ENCODE peak calls at places on chromosome 10, in seven cellular contexts. R is SK-N-SH, G is HepG2, O is HCT116, P is GM12878, C is K562, J is H1. Z is an unnamed sample.

GRCh38 chr10:54434782-54435181 is 366.2 kb downstream of the PCDH15 start:
- DNase-seq in R (no peak), J (no peak), P (no peak), O (no peak), G (no peak), C (no peak), Z (no peak)

GRCh38 chr10:108392286-108392685 is 1227.8 kb upstream of the SORCS1 start:
- DNase-seq in O (no peak), R (no peak), C (no peak), G (no peak), P (no peak), J (no peak), Z (no peak)

GRCh38 chr10:88437411-88437810 is 145.7 kb downstream of the RNLS start:
- DNase-seq in G (no peak), C (no peak), J (no peak), O (no peak), R (no peak), P (no peak), Z (no peak)

GRCh38 chr10:78906734-78907385 is 161.9 kb upstream of the ZMIZ1 start:
- DNase-seq in P (no peak), O (no peak), G (no peak), C (no peak), R (no peak), J (no peak), Z (no peak)

GRCh38 chr10:4532467-4532866 is 293.5 kb upstream of the AKR1E2 start:
- DNase-seq in O (no peak), R (no peak), P (no peak), C (no peak), G (no peak), J (no peak), Z (no peak)

GRCh38 chr10:27816305-27816704 is 70.7 kb upstream of the MKX start:
- DNase-seq in P (no peak), O (no peak), J (no peak), R (no peak), G (no peak), C (no peak), Z (no peak)

GRCh38 chr10:85642421-85643170 is 724.0 kb downstream of the GRID1 start:
- DNase-seq in G (peak; percentile 65), R (no peak), J (no peak), C (no peak), O (peak; percentile 82), P (no peak), Z (peak; percentile 66)

GRCh38 chr10:18829259-18829658 is 170.0 kb downstream of the ARL5B start:
- DNase-seq in P (no peak), O (no peak), C (no peak), R (no peak), G (no peak), J (no peak), Z (no peak)

GRCh38 chr10:132518572-132519381 is 18.8 kb upstream of the INPP5A start:
- DNase-seq in C (peak; percentile 71), R (no peak), P (no peak), J (no peak), O (peak; percentile 51), G (peak; percentile 79), Z (no peak)

GRCh38 chr10:118314882-118315281 is 27.2 kb downstream of the FAM204A start:
- DNase-seq in C (no peak), R (no peak), J (no peak), P (no peak), O (no peak), G (no peak), Z (no peak)
- H3K4me3 ChIP-seq in C (no peak overlapping the region), R (no peak overlapping the region), J (no peak overlapping the region), P (no peak overlapping the region), O (no peak overlapping the region), G (no peak overlapping the region), Z (no peak overlapping the region)

DNA sequence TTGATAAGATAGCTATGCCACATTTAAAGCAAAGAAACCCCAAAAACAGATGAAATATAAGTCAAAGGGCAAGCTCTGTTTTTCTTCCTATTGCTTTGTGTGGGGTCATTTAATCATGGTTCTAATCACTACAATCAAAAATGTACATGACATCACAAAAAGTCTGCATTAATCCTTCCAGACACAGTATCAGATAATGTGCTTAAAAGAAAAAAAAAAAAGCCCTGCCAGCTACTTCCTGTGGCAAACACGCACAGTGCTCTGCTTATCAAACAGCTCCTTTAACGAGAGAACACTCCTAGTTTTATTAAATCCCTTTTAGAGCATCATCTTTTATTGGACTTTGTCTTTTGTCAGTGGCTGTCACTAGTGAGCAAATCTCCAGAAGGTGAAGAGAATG is 1005.8 kb downstream of the GATA3 start:
- DNase-seq in R (peak; percentile 60), G (no peak), C (no peak), O (no peak), P (no peak), J (no peak), Z (no peak)
- TF ChIP-seq MAX in R (no peak), G (no peak), C (no peak), O (no peak), P (no peak), J (no peak), Z (no peak)

DNA sequence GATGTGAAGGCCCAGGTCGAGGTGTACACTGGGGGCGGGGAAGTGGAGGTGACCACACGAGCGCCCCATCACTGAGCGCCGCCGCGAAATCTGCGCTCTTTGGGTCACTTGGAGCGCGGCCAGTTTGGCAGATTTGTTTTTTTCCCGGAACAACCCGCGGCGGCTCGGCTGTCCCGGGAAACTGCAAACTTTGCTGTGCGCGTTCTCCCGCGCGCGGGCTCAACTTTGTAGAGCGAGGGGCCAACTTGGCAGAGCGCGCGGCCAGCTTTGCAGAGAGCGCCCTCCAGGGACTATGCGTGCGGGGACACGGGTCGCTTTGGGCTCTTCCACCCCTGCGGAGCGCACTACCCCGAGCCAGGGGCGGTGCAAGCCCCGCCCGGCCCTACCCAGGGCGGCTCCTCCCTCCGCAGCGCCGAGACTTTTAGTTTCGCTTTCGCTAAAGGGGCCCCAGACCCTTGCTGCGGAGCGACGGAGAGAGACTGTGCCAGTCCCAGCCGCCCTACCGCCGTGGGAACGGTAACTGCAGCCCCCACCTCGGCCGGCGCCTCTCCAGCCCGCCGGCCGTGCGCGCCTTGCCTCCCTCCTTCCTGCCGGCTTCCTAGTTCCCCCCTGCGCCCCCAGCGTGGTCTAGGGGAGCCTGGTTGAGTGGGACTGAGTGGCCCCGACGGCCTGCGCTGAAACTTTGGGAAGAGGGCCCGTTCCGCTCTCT is at the start of gene CASP7:
- DNase-seq in P (no peak), R (peak; percentile 90), J (peak; percentile 62), G (peak; percentile 83), O (peak; percentile 84), C (peak; percentile 62), Z (peak; percentile 81)
- H3K9ac ChIP-seq in P (peak within 1 kb of the TSS; percentile 98), R (peak within 1 kb of the TSS; percentile 92), J (peak within 1 kb of the TSS; percentile 75), G (peak within 1 kb of the TSS; percentile 83), O (peak within 1 kb of the TSS; percentile 88), C (peak within 1 kb of the TSS; percentile 46), Z (peak within 1 kb of the TSS; percentile 86)

GRCh38 chr10:23326541-23327307 is 17.9 kb downstream of the C10orf67 start:
- DNase-seq in O (no peak), R (no peak), P (no peak), C (no peak), J (no peak), G (no peak), Z (no peak)
- H3K4me3 ChIP-seq in O (no peak overlapping the region), R (no peak overlapping the region), P (no peak overlapping the region), C (no peak overlapping the region), J (no peak overlapping the region), G (no peak overlapping the region), Z (no peak overlapping the region)

Z was measured in endothelial cell of umbilical vein.